ENCODE peak calls at places on chromosomes 11 and 22, in nine cellular contexts. R is T follicular helper cell; J is keratinocyte; B is NCI-H2081; T is globus pallidus; A is WTC11; O is lung microvascular endothelial cell; S is AG09309; N is stimulated activated CD4-positive, alpha-beta T cell treated with anti-CD3 and anti-CD28 coated beads, Interleukin-4, amount 100 ng/mL, for 48 hours. L is an unnamed sample.

GRCh38 chr11:88435405-88435804 is 97.9 kb upstream of the CTSC start:
- DNase-seq in B (no peak), S (no peak), O (no peak), J (no peak), N (no peak), R (no peak), T (no peak), A (no peak), L (no peak)

GRCh38 chr11:120112174-120112796 is 25.6 kb downstream of the TRIM29 start:
- DNase-seq in R (no peak), N (no peak), T (no peak), J (no peak), O (no peak), B (no peak), A (peak), S (no peak), L (no peak)

GRCh38 chr22:46972256-46972655 is 209.8 kb downstream of the TBC1D22A start:
- DNase-seq in N (no peak), O (no peak), J (no peak), B (no peak), A (no peak), T (no peak), S (no peak), R (no peak), L (no peak)

GRCh38 chr22:19291580-19292261 is at the start of gene CLTCL1:
- DNase-seq in J (no peak), R (peak), A (peak), S (no peak), B (peak), T (peak), O (peak), N (peak), L (peak)

GRCh38 chr11:108647701-108648527 is 17.0 kb upstream of the DDX10 start:
- DNase-seq in N (peak), T (peak), S (no peak), B (peak), A (peak), O (peak), R (peak), J (peak), L (peak)

GRCh38 chr22:19407649-19408606 is 23.6 kb downstream of the HIRA start:
- DNase-seq in R (no peak), O (no peak), N (no peak), J (no peak), T (no peak), A (no peak), S (no peak), B (no peak), L (no peak)

GRCh38 chr11:106398396-106399074 is 321.1 kb downstream of the AASDHPPT start:
- DNase-seq in A (no peak), T (no peak), R (no peak), N (no peak), S (no peak), O (no peak), B (no peak), J (no peak), L (no peak)

GRCh38 chr11:76337469-76337868 is 43.5 kb downstream of the THAP12 start:
- DNase-seq in A (no peak), O (no peak), J (no peak), T (no peak), S (no peak), B (no peak), R (no peak), N (no peak), L (no peak)

GRCh38 chr11:132886335-132886734 is 646.0 kb downstream of the OPCML start:
- DNase-seq in N (no peak), B (no peak), O (no peak), A (no peak), S (no peak), J (no peak), R (no peak), T (no peak), L (no peak)

GRCh38 chr11:102761646-102762238 is 18.7 kb downstream of the MMP10 start:
- DNase-seq in B (no peak), S (no peak), T (no peak), O (no peak), N (no peak), A (no peak), J (no peak), R (no peak), L (no peak)